ENCODE peak calls at places on chromosome 17, in seven cellular contexts. M is suprapubic skin, Q is GM12878, E is stomach, P is H1, W is transverse colon, A is A549. T is an unnamed sample.

GRCh38 chr17:14547556-14547955 is 246.7 kb downstream of the HS3ST3B1 start:
- DNase-seq in M (no peak), Q (no peak), E (no peak), P (no peak), W (no peak), A (no peak), T (no peak)

GRCh38 chr17:45225964-45226530 is 4.4 kb downstream of the FMNL1 start:
- DNase-seq in M (no peak), Q (peak), E (peak), P (no peak), W (peak), A (peak), T (peak)

GRCh38 chr17:41325611-41326010 is 10.1 kb upstream of the KRTAP17-1 start:
- DNase-seq in M (no peak), Q (no peak), E (no peak), P (no peak), W (no peak), A (no peak), T (no peak)

GRCh38 chr17:32998893-32999240 is 7.2 kb downstream of the SPACA3 start:
- DNase-seq in M (no peak), Q (no peak), E (no peak), P (no peak), W (no peak), A (peak), T (no peak)

GRCh38 chr17:12850996-12851395 is 61.7 kb downstream of the ARHGAP44 start:
- DNase-seq in M (no peak), Q (no peak), E (no peak), P (no peak), W (no peak), A (no peak), T (no peak)

GRCh38 chr17:6361733-6362132 is 73.2 kb downstream of the AIPL1 start:
- DNase-seq in M (no peak), Q (no peak), E (no peak), P (no peak), W (no peak), A (no peak), T (no peak)

GRCh38 chr17:82006468-82007227 is 16.0 kb downstream of the CENPX start:
- DNase-seq in M (no peak), Q (no peak), E (no peak), P (no peak), W (no peak), A (no peak), T (no peak)

GRCh38 chr17:57714660-57715059 is 30.4 kb downstream of the CCDC182 start:
- DNase-seq in M (no peak), Q (no peak), E (no peak), P (no peak), W (no peak), A (no peak), T (no peak)

DNA sequence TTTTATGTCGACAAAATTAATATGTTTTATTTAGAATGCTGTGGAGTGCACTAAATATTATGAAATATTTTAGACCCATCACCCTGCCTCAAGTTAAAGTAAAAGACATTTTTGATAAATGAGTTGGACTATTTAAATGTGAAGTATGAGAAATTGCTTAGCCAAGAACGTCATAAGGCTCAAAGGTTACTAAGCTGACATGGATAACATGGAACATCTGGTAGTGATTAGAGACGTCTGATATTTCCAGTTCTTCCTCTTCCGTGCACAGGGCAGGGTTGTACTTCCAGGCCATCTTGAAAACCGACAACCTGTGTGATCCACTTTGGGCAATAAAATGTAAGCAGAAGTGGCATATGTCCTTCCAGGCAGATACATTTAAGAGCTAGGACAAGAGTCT is 7.2 kb upstream of the CCL8 start:
- DNase-seq in M (no peak), Q (no peak), E (no peak), P (no peak), W (no peak), A (peak), T (no peak)
- H3K27ac ChIP-seq in M (no peak), Q (no peak), E (peak), P (no peak), W (peak), A (no peak), T (no peak)

DNA sequence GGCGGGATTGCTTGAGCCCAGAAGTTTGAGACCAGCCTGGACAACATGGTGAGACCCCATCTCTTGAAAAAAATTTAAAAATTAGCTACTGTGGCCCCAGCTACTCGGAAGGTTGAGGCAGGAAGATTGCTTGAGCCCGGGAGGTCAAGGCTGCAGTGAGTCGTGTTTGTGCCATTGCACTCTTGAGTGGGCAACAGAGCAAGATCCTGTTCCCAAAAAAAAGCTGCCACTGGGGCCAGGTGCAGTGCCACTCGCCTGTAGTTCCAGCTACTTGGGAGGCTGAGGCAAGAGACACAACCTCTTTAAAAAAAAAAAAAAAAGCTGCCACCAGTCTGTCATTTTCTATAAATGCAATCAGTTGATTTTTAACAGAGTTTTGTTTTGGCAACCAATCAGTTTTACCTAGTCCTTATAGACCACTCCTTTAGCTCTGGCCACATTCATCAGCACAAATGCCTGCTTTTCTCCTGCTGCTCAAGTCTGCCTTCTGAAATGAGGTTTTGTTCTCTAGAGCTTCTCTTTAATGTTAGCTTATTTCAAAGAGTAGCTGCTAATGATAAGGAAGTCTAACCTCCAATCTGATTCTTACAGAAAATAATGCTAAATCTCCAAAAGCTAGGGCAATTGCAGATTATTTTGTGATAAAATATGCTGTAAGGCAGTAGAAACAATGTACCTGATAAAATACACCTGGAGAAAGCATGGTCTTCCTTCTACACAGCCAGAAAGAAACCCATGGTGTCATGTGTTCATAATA is 64.8 kb downstream of the TUBD1 start:
- DNase-seq in M (no peak), Q (no peak), E (no peak), P (no peak), W (no peak), A (peak), T (no peak)
- TF ChIP-seq EP300 in M (no peak), Q (no peak), E (no peak), P (no peak), W (no peak), A (no peak), T (no peak)

DNA sequence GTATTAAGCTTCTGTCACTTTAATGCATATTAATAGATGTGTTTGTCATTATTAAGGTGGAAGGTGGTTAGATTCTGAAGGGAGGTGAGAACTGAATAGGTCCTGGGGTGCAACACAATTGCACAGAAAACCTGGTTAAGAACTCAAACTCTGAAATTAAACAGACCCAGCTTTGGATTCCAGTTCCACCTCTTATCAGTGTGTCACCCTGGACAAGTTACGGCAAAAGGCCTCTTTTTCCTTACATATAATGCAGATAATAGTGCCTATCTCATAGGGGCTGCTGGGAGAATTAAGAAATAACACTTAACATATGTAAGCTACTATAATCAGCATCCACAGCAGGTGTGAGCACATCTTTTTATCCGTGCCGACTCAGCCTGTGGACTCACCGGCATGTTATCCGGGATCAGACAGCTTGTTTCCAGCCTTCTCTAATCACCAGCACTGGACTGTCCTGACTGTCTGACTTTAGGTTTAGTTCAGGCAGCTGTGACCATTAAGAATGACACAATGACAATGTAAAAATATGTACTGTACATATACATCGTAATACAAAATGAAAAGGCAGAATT is 31.4 kb downstream of the TEX2 start:
- DNase-seq in M (no peak), Q (no peak), E (no peak), P (no peak), W (no peak), A (no peak), T (no peak)
- H3K27ac ChIP-seq in M (no peak), Q (no peak), E (no peak), P (no peak), W (no peak), A (peak), T (no peak)

GRCh38 chr17:48262982-48263586 is 155.5 kb downstream of the SNX11 start:
- DNase-seq in M (no peak), Q (no peak), E (no peak), P (no peak), W (no peak), A (peak), T (no peak)
- TF ChIP-seq EP300 in M (no peak), Q (no peak), E (no peak), P (no peak), W (no peak), A (no peak), T (no peak)

T was measured in tibial nerve.